ENCODE peak calls at places on chromosomes 12 and 14, in seven cellular contexts. C, B, R, Z, H, T and S are unnamed samples.

GRCh38 chr14:45135181-45135580 is 549 bp upstream of the FANCM start:
- DNase-seq in C (no peak), B (no peak), R (peak; percentile 9), Z (no peak), H (no peak), T (peak; percentile 41), S (no peak)

GRCh38 chr12:15811192-15812127 is 22.3 kb upstream of the EPS8 start:
- DNase-seq in C (no peak), B (no peak), R (no peak), Z (no peak), H (no peak), T (no peak), S (no peak)

GRCh38 chr12:20646239-20646827 is 48.8 kb upstream of the SLCO1C1 start:
- DNase-seq in C (no peak), B (no peak), R (no peak), Z (peak; percentile 10), H (no peak), T (peak; percentile 75), S (no peak)

GRCh38 chr14:59360923-59361794 is 104.0 kb downstream of the GPR135 start:
- DNase-seq in C (peak; percentile 42), B (no peak), R (peak; percentile 75), Z (no peak), H (peak; percentile 38), T (peak; percentile 92), S (no peak)

GRCh38 chr12:22543246-22544037 is 900 bp downstream of the C2CD5 start:
- DNase-seq in C (peak; percentile 18), B (peak; percentile 47), R (peak; percentile 44), Z (peak; percentile 58), H (no peak), T (peak; percentile 19), S (no peak)

GRCh38 chr12:9872743-9873142 is 3.6 kb upstream of the CLEC2B start:
- DNase-seq in C (no peak), B (no peak), R (no peak), Z (no peak), H (no peak), T (no peak), S (no peak)

GRCh38 chr12:121513464-121514183 is 67.2 kb downstream of the KDM2B start:
- DNase-seq in C (no peak), B (peak; percentile 58), R (no peak), Z (peak; percentile 84), H (no peak), T (no peak), S (no peak)

GRCh38 chr14:40309124-40309523 is 876.9 kb upstream of the FBXO33 start:
- DNase-seq in C (no peak), B (no peak), R (no peak), Z (no peak), H (no peak), T (no peak), S (no peak)

DNA sequence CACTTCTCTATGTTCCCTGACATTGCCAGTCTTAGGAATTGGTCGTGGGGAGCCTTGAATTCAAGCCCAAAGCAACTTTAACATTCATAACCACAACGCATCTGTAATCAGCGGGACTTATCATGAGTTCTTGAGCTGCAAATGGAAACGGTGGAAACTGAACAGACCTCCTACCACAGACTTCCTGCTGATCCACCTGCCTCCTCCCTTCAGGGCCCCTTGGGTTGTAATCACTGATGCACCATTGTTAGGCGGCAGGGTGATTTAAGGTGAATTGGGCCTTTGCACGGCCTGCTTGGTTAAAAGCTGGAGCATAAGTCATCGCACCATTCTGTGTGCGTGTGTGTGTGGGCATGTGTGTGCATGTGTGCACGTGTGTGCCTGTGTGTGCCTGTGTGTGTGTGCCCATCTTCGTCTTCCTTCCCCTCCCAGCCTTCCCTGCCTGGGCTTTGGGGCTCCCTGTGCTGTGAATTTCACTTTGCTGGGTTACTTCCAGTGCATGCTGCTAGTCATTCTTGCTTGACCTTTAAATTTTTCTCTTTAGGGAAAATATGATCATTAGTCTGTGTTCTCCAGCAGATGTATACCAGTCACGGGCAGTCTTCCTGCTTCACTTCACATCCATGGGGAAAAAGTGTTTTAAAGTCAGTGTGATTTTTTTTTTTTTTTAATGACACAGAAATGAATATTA is 29.0 kb downstream of the CHST11 start:
- DNase-seq in C (no peak), B (no peak), R (no peak), Z (peak; percentile 38), H (no peak), T (no peak), S (no peak)
- TF ChIP-seq CTCF in C (no peak), B (no peak), R (no peak), Z (no peak), H (no peak), T (no peak), S (no peak)

GRCh38 chr12:120437735-120438494 is at the start of gene COX6A1:
- DNase-seq in C (peak; percentile 79), B (peak; percentile 93), R (peak; percentile 93), Z (peak; percentile 96), H (peak; percentile 90), T (peak; percentile 98), S (peak; percentile 98)
- TF ChIP-seq CTCF in C (no peak), B (no peak), R (no peak), Z (no peak), H (peak; percentile 16), T (no peak), S (no peak)

DNA sequence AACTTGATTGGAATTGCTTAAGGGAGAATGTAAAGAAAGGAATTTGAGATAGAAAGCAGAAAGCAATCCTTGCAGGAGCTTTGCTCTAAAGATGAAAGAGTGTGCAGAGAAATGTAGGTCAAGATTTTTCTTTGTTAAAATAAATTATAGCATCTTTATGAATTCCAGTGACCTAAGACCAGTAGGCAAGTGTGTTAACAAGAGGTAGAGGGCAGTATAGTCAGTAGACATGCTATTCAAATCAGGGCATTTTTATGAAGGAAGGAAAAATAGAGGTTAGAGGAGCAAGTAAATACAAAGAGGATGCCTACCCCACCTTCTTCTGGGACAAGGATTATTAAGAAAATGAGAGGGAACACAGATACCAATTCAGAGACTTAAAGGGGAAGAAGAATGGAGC is 148.5 kb downstream of the PLCZ1 start:
- DNase-seq in C (no peak), B (no peak), R (no peak), Z (no peak), H (no peak), T (peak; percentile 26), S (no peak)
- TF ChIP-seq CTCF in C (no peak), B (no peak), R (no peak), Z (no peak), H (peak; percentile 25), T (peak; percentile 37), S (no peak)

GRCh38 chr12:52951126-52951525 is 2.2 kb downstream of the KRT18 start:
- DNase-seq in C (no peak), B (no peak), R (no peak), Z (no peak), H (no peak), T (no peak), S (no peak)

GRCh38 chr12:52950553-52950952 is 1.6 kb downstream of the KRT18 start:
- DNase-seq in C (no peak), B (no peak), R (no peak), Z (no peak), H (no peak), T (no peak), S (no peak)

GRCh38 chr12:52953181-52953841 is 4.4 kb downstream of the KRT18 start:
- DNase-seq in C (no peak), B (no peak), R (no peak), Z (no peak), H (no peak), T (no peak), S (no peak)

GRCh38 chr12:52951640-52952039 is 2.7 kb downstream of the KRT18 start:
- DNase-seq in C (no peak), B (no peak), R (no peak), Z (no peak), H (no peak), T (no peak), S (no peak)

DNA sequence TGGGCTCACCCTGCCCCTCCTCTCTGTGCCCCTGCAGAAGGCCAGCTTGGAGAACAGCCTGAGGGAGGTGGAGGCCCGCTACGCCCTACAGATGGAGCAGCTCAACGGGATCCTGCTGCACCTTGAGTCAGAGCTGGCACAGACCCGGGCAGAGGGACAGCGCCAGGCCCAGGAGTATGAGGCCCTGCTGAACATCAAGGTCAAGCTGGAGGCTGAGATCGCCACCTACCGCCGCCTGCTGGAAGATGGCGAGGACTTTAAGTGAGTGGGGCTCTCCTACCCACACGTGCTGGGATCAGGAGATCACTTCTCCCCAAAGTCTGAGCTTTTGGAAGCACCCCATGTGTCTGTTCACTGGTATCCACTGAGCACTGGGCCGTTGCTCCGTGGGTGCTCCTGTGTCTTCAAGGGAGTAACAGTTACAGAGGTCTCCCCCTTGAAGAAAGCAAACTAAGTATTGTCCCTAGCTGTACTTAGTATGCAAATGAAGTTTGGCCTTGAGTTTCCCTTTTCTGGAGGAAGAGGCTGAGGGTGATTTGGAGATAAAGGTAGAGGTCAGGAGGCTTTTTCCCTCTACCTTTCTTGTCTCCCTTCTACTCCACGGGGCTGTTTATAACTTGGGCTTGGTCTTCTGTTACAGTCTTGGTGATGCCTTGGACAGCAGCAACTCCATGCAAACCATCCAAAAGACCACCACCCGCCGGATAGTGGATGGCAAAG is 3.3 kb downstream of the KRT18 start:
- DNase-seq in C (no peak), B (no peak), R (no peak), Z (no peak), H (no peak), T (no peak), S (no peak)
- TF ChIP-seq CTCF in C (no peak), B (no peak), R (no peak), Z (peak; percentile 3), H (no peak), T (peak; percentile 30), S (no peak)

GRCh38 chr12:55955800-55956508 is 9.9 kb downstream of the PMEL start:
- DNase-seq in C (no peak), B (no peak), R (no peak), Z (no peak), H (no peak), T (peak; percentile 51), S (no peak)
- TF ChIP-seq CTCF in C (no peak), B (no peak), R (no peak), Z (no peak), H (peak; percentile 57), T (peak; percentile 35), S (peak; percentile 48)

DNA sequence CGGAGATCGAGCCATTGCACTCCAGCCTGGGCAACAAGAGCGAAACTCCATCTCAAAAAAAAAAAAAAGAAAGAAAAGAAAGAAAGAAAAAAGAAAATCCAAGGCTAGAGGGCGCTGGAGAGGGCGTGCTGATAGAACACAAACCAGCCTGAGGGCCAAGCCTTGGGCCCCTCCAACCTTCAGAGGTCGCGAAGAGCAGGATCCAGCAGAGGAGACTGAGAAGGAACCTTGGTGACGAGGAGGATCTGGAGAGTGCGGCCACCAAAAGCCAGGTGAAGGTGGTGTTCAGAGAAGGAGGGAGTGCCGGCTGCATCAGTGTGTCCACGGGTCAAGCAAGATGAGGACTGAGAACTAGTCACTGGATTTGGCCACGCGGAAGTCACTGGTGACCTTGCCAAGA is 4.1 kb upstream of the DYNC1H1 start:
- DNase-seq in C (no peak), B (no peak), R (no peak), Z (no peak), H (no peak), T (peak; percentile 42), S (no peak)
- TF ChIP-seq CTCF in C (peak; percentile 27), B (peak; percentile 34), R (no peak), Z (peak; percentile 33), H (peak; percentile 57), T (peak; percentile 50), S (peak; percentile 76)

GRCh38 chr14:86038401-86038985 is 508.5 kb downstream of the FLRT2 start:
- DNase-seq in C (no peak), B (peak; percentile 60), R (peak; percentile 11), Z (peak; percentile 56), H (peak; percentile 29), T (peak; percentile 76), S (no peak)

DNA sequence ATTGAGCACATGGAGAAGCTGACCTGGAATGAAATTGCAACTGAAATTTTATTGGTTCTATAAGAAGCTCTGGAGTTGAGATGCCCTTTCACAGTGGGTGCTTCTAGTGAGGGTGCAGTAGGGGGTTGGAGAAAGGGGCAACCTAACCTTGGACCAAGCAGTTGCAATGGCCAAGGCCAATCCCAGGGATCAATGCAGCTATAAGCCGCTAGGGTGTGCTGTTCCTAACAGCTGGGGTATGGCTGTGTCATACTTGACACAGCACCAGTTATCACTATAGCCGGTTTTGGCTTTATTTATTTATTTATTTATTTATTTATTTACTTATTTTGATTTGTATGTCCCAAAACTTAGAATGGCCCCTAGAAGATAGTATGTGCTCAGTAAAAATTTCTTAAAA is 505.9 kb downstream of the FLRT2 start:
- DNase-seq in C (no peak), B (peak; percentile 18), R (no peak), Z (peak; percentile 8), H (no peak), T (peak; percentile 27), S (no peak)
- TF ChIP-seq CTCF in C (no peak), B (peak; percentile 47), R (peak; percentile 17), Z (peak; percentile 32), H (peak; percentile 39), T (peak; percentile 60), S (peak; percentile 60)